ENCODE peak calls at places on chromosomes 5 and 9, in six cellular contexts. Z, X, R, D, L and G are unnamed samples.

GRCh38 chr5:93831449-93831848 is 90.0 kb upstream of the POU5F2 start:
- DNase-seq in Z (peak; percentile 79), X (peak; percentile 80), R (no peak), D (peak; percentile 94), L (no peak), G (no peak)

GRCh38 chr9:21871256-21871975 is 69.0 kb downstream of the MTAP start:
- DNase-seq in Z (no peak), X (no peak), R (no peak), D (no peak), L (no peak), G (no peak)

GRCh38 chr5:133222979-133223378 is 171.2 kb downstream of the HSPA4 start:
- DNase-seq in Z (peak; percentile 63), X (no peak), R (no peak), D (no peak), L (no peak), G (no peak)

GRCh38 chr5:140362875-140363630 is 3.1 kb downstream of the SLC4A9 start:
- DNase-seq in Z (peak; percentile 70), X (peak; percentile 55), R (peak; percentile 88), D (peak; percentile 46), L (peak; percentile 89), G (peak; percentile 86)

GRCh38 chr9:89781838-89782237 is 177.0 kb downstream of the GADD45G start:
- DNase-seq in Z (no peak), X (no peak), R (no peak), D (no peak), L (no peak), G (no peak)

GRCh38 chr9:108163321-108164005 is 673.9 kb upstream of the KLF4 start:
- DNase-seq in Z (peak; percentile 36), X (no peak), R (no peak), D (peak; percentile 18), L (no peak), G (no peak)

GRCh38 chr9:87337335-87338074 is 160.2 kb upstream of the DAPK1 start:
- DNase-seq in Z (peak; percentile 38), X (peak; percentile 11), R (no peak), D (no peak), L (peak; percentile 39), G (no peak)

GRCh38 chr9:133421615-133422542 is at the start of gene ADAMTS13:
- DNase-seq in Z (no peak), X (no peak), R (no peak), D (peak; percentile 15), L (no peak), G (no peak)

GRCh38 chr5:32785639-32786216 is 74.6 kb downstream of the NPR3 start:
- DNase-seq in Z (peak; percentile 66), X (peak; percentile 62), R (no peak), D (no peak), L (no peak), G (no peak)

GRCh38 chr9:110284211-110284849 is 28.0 kb upstream of the TXN start:
- DNase-seq in Z (no peak), X (no peak), R (no peak), D (no peak), L (no peak), G (no peak)

GRCh38 chr5:142888469-142889085 is 118.4 kb downstream of the ARHGAP26 start:
- DNase-seq in Z (peak; percentile 79), X (peak; percentile 35), R (no peak), D (peak; percentile 73), L (no peak), G (no peak)

GRCh38 chr9:16352791-16353401 is 517.6 kb downstream of the BNC2 start:
- DNase-seq in Z (peak; percentile 67), X (no peak), R (no peak), D (peak; percentile 67), L (no peak), G (no peak)

GRCh38 chr5:21687621-21688020 is 1165.5 kb downstream of the CDH12 start:
- DNase-seq in Z (no peak), X (no peak), R (no peak), D (no peak), L (no peak), G (no peak)

GRCh38 chr5:72476721-72477120 is 30.5 kb downstream of the ZNF366 start:
- DNase-seq in Z (no peak), X (no peak), R (no peak), D (no peak), L (no peak), G (no peak)

GRCh38 chr9:6764570-6765334 is 7.0 kb downstream of the KDM4C start:
- DNase-seq in Z (no peak), X (no peak), R (no peak), D (no peak), L (no peak), G (no peak)

GRCh38 chr5:88719434-88719833 is 163.6 kb downstream of the MEF2C start:
- DNase-seq in Z (no peak), X (no peak), R (no peak), D (no peak), L (no peak), G (no peak)

GRCh38 chr5:56871755-56872154 is 37.6 kb upstream of the SETD9 start:
- DNase-seq in Z (no peak), X (no peak), R (no peak), D (no peak), L (no peak), G (no peak)

GRCh38 chr5:66324357-66324756 is 180.3 kb downstream of the SREK1 start:
- DNase-seq in Z (no peak), X (no peak), R (no peak), D (no peak), L (no peak), G (no peak)

GRCh38 chr5:78519198-78519941 is 129.2 kb downstream of the LHFPL2 start:
- DNase-seq in Z (no peak), X (no peak), R (no peak), D (no peak), L (no peak), G (no peak)

GRCh38 chr5:68554566-68555279 is 339.2 kb downstream of the PIK3R1 start:
- DNase-seq in Z (peak; percentile 88), X (peak; percentile 52), R (peak; percentile 84), D (peak; percentile 59), L (no peak), G (no peak)

GRCh38 chr5:132003170-132003744 is 8.2 kb downstream of the ACSL6 start:
- DNase-seq in Z (peak; percentile 20), X (no peak), R (no peak), D (peak; percentile 5), L (no peak), G (no peak)
- TF ChIP-seq CTCF in Z (peak; percentile 22), X (peak; percentile 53), R (no peak), D (no peak), L (no peak), G (peak; percentile 68)

DNA sequence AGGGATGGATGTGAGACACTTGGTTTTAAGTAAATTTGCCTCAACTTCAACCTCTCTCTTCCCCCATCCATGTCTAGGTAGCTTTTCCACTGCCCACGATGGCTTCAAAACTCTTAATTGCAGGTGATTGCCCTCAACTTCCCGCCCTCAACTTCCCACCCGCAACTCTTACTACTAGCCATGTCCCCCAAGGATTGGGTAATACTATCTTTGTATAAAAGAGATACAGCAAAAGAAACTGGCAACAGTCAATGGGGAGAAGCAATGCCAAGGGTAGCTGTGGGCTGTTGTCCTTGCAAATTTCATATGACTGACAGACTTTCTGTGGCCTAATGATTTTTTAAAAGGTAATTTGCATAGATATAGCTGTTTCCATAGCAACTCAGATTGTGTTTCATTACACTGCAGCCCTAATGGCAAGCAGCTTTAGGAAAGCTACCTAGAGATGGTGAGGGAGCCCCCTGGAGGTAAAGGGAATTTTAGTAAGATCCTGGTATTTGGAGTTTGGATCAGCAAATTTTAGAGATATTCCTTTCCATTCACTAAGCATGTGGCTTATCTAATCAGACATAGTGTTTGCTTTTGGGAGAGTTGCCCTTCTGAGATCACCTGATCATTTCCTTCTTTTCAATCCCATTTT is 421.5 kb upstream of the DAP start:
- DNase-seq in Z (peak; percentile 31), X (peak; percentile 46), R (no peak), D (peak; percentile 47), L (no peak), G (no peak)
- TF ChIP-seq CTCF in Z (peak; percentile 39), X (peak; percentile 69), R (no peak), D (peak; percentile 63), L (peak; percentile 17), G (peak; percentile 74)

GRCh38 chr5:334903-335739 is 13.6 kb downstream of the AHRR start:
- DNase-seq in Z (no peak), X (no peak), R (no peak), D (no peak), L (no peak), G (no peak)

GRCh38 chr5:335740-336038 is 14.2 kb downstream of the AHRR start:
- DNase-seq in Z (no peak), X (no peak), R (no peak), D (no peak), L (no peak), G (no peak)

GRCh38 chr5:332843-333242 is 11.3 kb downstream of the AHRR start:
- DNase-seq in Z (no peak), X (no peak), R (no peak), D (no peak), L (no peak), G (no peak)

GRCh38 chr5:333945-334344 is 12.4 kb downstream of the AHRR start:
- DNase-seq in Z (no peak), X (no peak), R (no peak), D (no peak), L (no peak), G (no peak)

GRCh38 chr5:337565-338130 is 16.1 kb downstream of the AHRR start:
- DNase-seq in Z (peak; percentile 53), X (peak; percentile 42), R (no peak), D (peak; percentile 45), L (no peak), G (no peak)
- TF ChIP-seq CTCF in Z (peak; percentile 60), X (peak; percentile 74), R (no peak), D (peak; percentile 48), L (no peak), G (peak; percentile 63)

GRCh38 chr9:137496601-137497375 is 37.7 kb upstream of the NSMF start:
- DNase-seq in Z (no peak), X (no peak), R (no peak), D (no peak), L (no peak), G (no peak)

GRCh38 chr9:137499416-137499815 is 40.3 kb upstream of the NSMF start:
- DNase-seq in Z (no peak), X (no peak), R (no peak), D (no peak), L (no peak), G (no peak)

GRCh38 chr9:137499858-137500661 is 40.9 kb upstream of the NSMF start:
- DNase-seq in Z (no peak), X (no peak), R (no peak), D (no peak), L (no peak), G (no peak)

GRCh38 chr9:137498720-137499150 is 39.6 kb upstream of the NSMF start:
- DNase-seq in Z (no peak), X (no peak), R (no peak), D (no peak), L (no peak), G (no peak)

DNA sequence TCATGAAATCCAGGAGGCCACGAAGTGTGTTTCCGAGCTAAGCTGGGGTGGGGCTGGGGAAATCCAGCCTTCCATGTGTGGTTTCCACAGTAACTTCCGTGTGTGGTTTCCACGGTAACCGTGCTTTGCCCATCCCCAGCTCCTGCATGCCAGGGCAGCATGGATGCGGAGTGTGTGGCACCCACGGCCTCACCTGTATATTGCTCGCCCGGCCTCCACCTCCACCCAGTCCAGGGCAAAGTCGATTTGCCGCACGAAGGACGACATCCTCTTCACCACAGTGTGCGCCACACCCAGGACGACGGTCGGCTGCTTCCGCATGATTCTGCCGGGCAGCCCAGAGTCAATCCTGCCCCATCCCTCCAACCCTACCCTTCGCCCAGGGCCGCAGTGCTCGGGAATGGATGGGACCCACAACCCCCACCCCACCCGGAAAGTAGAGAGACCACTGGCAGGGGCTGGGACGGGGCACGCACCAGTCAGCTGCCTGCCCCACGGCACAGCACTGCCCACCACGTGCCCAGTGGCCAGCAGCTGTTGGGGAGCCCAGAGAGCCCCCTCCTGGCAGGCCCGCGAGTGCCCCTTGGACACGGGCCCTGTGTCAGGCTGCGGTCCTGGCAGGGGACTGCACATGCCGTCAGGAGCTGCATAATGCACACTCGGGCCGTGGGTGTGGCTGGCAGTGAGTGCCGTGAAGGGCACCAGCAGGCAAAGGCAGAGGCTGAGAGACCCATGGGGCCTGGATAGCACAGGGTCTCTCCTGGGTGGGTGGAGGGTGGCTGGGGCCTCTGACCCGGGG is 39.0 kb upstream of the NSMF start:
- DNase-seq in Z (no peak), X (no peak), R (no peak), D (no peak), L (no peak), G (no peak)
- TF ChIP-seq CTCF in Z (no peak), X (no peak), R (no peak), D (no peak), L (no peak), G (no peak)